ENCODE peak calls at places on chromosome 2, in nine cellular contexts. P, U, W, R, Z, X, J, A and Y are unnamed samples.
A peak's percentile ranks its signal among the peaks of the same experiment; 100 is the strongest.

GRCh38 chr2:96267159-96267971 is 1.3 kb downstream of the CIAO1 start:
- DNase-seq in P (peak; percentile 83), U (no peak), W (peak; percentile 52), R (peak; percentile 36), Z (no peak), X (no peak), J (no peak), A (no peak), Y (peak; percentile 87)

GRCh38 chr2:191677091-191677645 is 768 bp upstream of the NABP1 start:
- DNase-seq in P (peak; percentile 81), U (no peak), W (peak; percentile 21), R (peak; percentile 89), Z (no peak), X (no peak), J (no peak), A (no peak), Y (peak; percentile 41)

GRCh38 chr2:215452725-215453124 is 16.9 kb upstream of the FN1 start:
- DNase-seq in P (no peak), U (no peak), W (no peak), R (no peak), Z (no peak), X (no peak), J (no peak), A (no peak), Y (no peak)

GRCh38 chr2:230700447-230700846 is 12.2 kb upstream of the CAB39 start:
- DNase-seq in P (peak; percentile 61), U (no peak), W (no peak), R (no peak), Z (no peak), X (no peak), J (no peak), A (peak; percentile 20), Y (no peak)

GRCh38 chr2:43676322-43677050 is at the start of gene C1GALT1C1L:
- DNase-seq in P (peak; percentile 79), U (peak; percentile 65), W (peak; percentile 62), R (peak; percentile 65), Z (peak; percentile 89), X (peak; percentile 43), J (peak; percentile 18), A (peak; percentile 52), Y (peak; percentile 88)

GRCh38 chr2:236769981-236770671 is 200.5 kb downstream of the ACKR3 start:
- DNase-seq in P (peak; percentile 67), U (no peak), W (no peak), R (no peak), Z (no peak), X (no peak), J (no peak), A (no peak), Y (peak; percentile 73)

GRCh38 chr2:236169151-236169721 is 1.1 kb upstream of the GBX2 start:
- DNase-seq in P (no peak), U (no peak), W (no peak), R (no peak), Z (no peak), X (no peak), J (no peak), A (no peak), Y (no peak)

GRCh38 chr2:127597046-127597983 is 48.6 kb upstream of the GPR17 start:
- DNase-seq in P (no peak), U (no peak), W (no peak), R (no peak), Z (no peak), X (no peak), J (no peak), A (no peak), Y (no peak)

GRCh38 chr2:41194235-41194634 is 742.3 kb upstream of the SLC8A1 start:
- DNase-seq in P (no peak), U (no peak), W (no peak), R (peak; percentile 20), Z (no peak), X (no peak), J (no peak), A (peak; percentile 50), Y (no peak)

GRCh38 chr2:223626713-223627112 is 24.6 kb upstream of the SCG2 start:
- DNase-seq in P (no peak), U (no peak), W (no peak), R (no peak), Z (no peak), X (no peak), J (no peak), A (no peak), Y (no peak)

GRCh38 chr2:37637985-37638384 is 33.5 kb downstream of the CDC42EP3 start:
- DNase-seq in P (no peak), U (no peak), W (no peak), R (no peak), Z (no peak), X (no peak), J (no peak), A (no peak), Y (no peak)

GRCh38 chr2:37636209-37637077 is 35.0 kb downstream of the CDC42EP3 start:
- DNase-seq in P (peak; percentile 38), U (no peak), W (no peak), R (no peak), Z (no peak), X (no peak), J (no peak), A (no peak), Y (no peak)

GRCh38 chr2:37638973-37639372 is 32.5 kb downstream of the CDC42EP3 start:
- DNase-seq in P (no peak), U (no peak), W (no peak), R (no peak), Z (no peak), X (no peak), J (no peak), A (no peak), Y (no peak)

GRCh38 chr2:37635359-37636208 is 35.9 kb downstream of the CDC42EP3 start:
- DNase-seq in P (peak; percentile 97), U (no peak), W (no peak), R (peak; percentile 67), Z (no peak), X (no peak), J (no peak), A (no peak), Y (peak; percentile 63)

GRCh38 chr2:37637122-37637875 is 34.1 kb downstream of the CDC42EP3 start:
- DNase-seq in P (peak; percentile 71), U (no peak), W (no peak), R (no peak), Z (no peak), X (no peak), J (no peak), A (no peak), Y (no peak)
- TF ChIP-seq CTCF in P (no peak), U (no peak), W (no peak), R (no peak), Z (no peak), X (no peak), J (no peak), A (no peak), Y (no peak)

DNA sequence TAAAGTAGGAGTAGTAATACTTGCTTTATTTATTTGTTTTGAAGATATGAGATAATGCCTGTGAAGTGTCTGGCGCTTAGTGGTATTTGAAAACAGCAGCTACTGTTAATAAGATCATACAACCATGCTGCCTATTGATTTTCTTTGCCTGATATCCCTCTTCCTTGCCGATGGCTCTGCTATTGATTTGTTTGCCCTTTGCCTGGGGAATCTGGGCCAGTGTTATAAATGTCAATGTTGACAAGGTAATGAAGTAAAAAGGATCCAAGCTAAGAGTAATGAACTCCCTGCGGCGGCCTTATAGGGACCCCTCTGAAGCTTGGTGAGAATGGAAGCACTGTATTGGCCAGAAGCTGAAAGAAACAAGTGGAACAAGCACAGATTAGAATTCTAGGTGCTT is 854.5 kb downstream of the CNTNAP5 start:
- DNase-seq in P (no peak), U (no peak), W (no peak), R (peak; percentile 4), Z (no peak), X (no peak), J (no peak), A (no peak), Y (no peak)
- TF ChIP-seq POLR2A in P (no peak), U (no peak), W (no peak), R (no peak), Z (no peak), X (no peak), J (no peak), A (no peak), Y (no peak)

GRCh38 chr2:11412449-11412810 is 53.5 kb downstream of the E2F6 start:
- DNase-seq in P (no peak), U (no peak), W (no peak), R (no peak), Z (no peak), X (no peak), J (no peak), A (no peak), Y (peak; percentile 18)

GRCh38 chr2:11411244-11411643 is 54.7 kb downstream of the E2F6 start:
- DNase-seq in P (no peak), U (no peak), W (no peak), R (no peak), Z (no peak), X (no peak), J (no peak), A (no peak), Y (no peak)

GRCh38 chr2:11410101-11410500 is 55.9 kb downstream of the E2F6 start:
- DNase-seq in P (no peak), U (no peak), W (no peak), R (no peak), Z (no peak), X (no peak), J (no peak), A (no peak), Y (no peak)

GRCh38 chr2:11409184-11409959 is 56.6 kb downstream of the E2F6 start:
- DNase-seq in P (no peak), U (no peak), W (no peak), R (no peak), Z (no peak), X (no peak), J (no peak), A (no peak), Y (no peak)

DNA sequence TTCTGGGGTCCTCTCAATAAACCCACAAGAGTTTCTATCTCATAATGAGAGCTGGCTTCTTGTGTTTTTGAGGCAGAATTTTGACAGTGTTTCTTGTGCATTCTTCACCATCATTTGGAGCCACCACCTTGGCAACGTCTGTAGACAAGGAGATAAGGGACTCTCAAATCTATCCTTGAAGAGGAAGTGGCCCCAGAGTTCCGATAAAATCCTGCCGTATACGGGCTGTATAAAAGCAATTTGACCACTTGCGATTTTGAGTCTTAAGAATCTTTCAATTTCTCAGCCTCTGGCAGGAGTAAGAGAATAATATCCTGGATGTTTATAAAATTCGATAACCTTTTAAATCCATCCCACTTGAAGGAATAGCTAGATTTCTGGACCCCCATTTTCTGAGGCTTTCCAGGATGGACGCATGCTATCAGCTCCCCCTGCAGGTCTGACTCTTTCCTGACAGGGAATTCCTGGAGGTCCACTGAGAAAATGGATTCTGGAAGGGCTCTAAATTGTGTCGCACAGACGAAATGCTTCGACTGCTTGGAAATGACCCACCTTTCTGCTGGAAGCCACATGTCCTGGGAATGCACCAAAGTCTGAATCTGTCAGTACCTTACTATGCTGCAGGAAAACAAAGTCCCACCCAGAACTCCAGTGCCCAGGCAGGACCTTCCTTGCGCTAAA is 54.1 kb downstream of the E2F6 start:
- DNase-seq in P (peak; percentile 44), U (peak; percentile 72), W (peak; percentile 53), R (peak; percentile 60), Z (no peak), X (peak; percentile 32), J (no peak), A (peak; percentile 60), Y (peak; percentile 82)
- TF ChIP-seq CTCF in P (peak; percentile 71), U (peak; percentile 79), W (peak; percentile 79), R (peak; percentile 83), Z (peak; percentile 70), X (peak; percentile 65), J (peak; percentile 73), A (peak; percentile 79), Y (peak; percentile 28)

GRCh38 chr2:240997856-240998705 is at the start of gene SNED1:
- DNase-seq in P (peak; percentile 69), U (peak; percentile 91), W (peak; percentile 81), R (peak; percentile 91), Z (peak; percentile 96), X (peak; percentile 92), J (peak; percentile 89), A (peak; percentile 94), Y (peak; percentile 83)
- TF ChIP-seq POLR2A in P (no peak), U (peak; percentile 46), W (no peak), R (peak; percentile 28), Z (no peak), X (peak; percentile 77), J (no peak), A (peak; percentile 58), Y (no peak)